ENCODE peak calls at places on chromosomes 1 and 21, in four cellular contexts. One of them, this sample, is unnamed.

GRCh38 chr1:29444782-29445325 is 208.5 kb downstream of the PTPRU start:
- DNase-seq in CD8-positive, alpha-beta T cell: no peak
- DNase-seq in WTC11: no peak
- DNase-seq in colonic mucosa: no peak
- DNase-seq in this sample: no peak

GRCh38 chr1:3515774-3516480 is 61.5 kb downstream of the ARHGEF16 start:
- DNase-seq in colonic mucosa: no peak
- DNase-seq in WTC11: no peak
- DNase-seq in CD8-positive, alpha-beta T cell: no peak
- DNase-seq in this sample: no peak

GRCh38 chr1:3775498-3776230 is 3.1 kb downstream of the SMIM1 start:
- DNase-seq in WTC11: peak
- DNase-seq in CD8-positive, alpha-beta T cell: peak
- DNase-seq in colonic mucosa: peak
- DNase-seq in this sample: peak

GRCh38 chr1:161216945-161217712 is 2.0 kb downstream of the FCER1G start:
- DNase-seq in CD8-positive, alpha-beta T cell: peak
- DNase-seq in WTC11: no peak
- DNase-seq in colonic mucosa: no peak
- DNase-seq in this sample: no peak

GRCh38 chr21:31557421-31557955 is 102.0 kb upstream of the SOD1 start:
- DNase-seq in CD8-positive, alpha-beta T cell: peak
- DNase-seq in colonic mucosa: no peak
- DNase-seq in WTC11: peak
- DNase-seq in this sample: peak

GRCh38 chr1:47991187-47991586 is 6.0 kb downstream of the TRABD2B start:
- DNase-seq in CD8-positive, alpha-beta T cell: no peak
- DNase-seq in colonic mucosa: no peak
- DNase-seq in WTC11: no peak
- DNase-seq in this sample: no peak

GRCh38 chr1:206803221-206803730 is 31.0 kb upstream of the IL10 start:
- DNase-seq in CD8-positive, alpha-beta T cell: peak
- DNase-seq in WTC11: no peak
- DNase-seq in colonic mucosa: peak
- DNase-seq in this sample: no peak

GRCh38 chr1:43270421-43271095 is 775 bp downstream of the TMEM125 start:
- DNase-seq in colonic mucosa: peak
- DNase-seq in CD8-positive, alpha-beta T cell: no peak
- DNase-seq in WTC11: peak
- DNase-seq in this sample: no peak

GRCh38 chr1:13900583-13900982 is 200.6 kb downstream of the PRDM2 start:
- DNase-seq in WTC11: no peak
- DNase-seq in CD8-positive, alpha-beta T cell: no peak
- DNase-seq in colonic mucosa: no peak
- DNase-seq in this sample: no peak

GRCh38 chr1:156242738-156243137 is 754 bp downstream of the BGLAP start:
- DNase-seq in CD8-positive, alpha-beta T cell: no peak
- DNase-seq in colonic mucosa: no peak
- DNase-seq in WTC11: no peak
- DNase-seq in this sample: no peak

GRCh38 chr1:222732216-222733159 is 4.5 kb upstream of the FAM177B start:
- DNase-seq in WTC11: no peak
- DNase-seq in CD8-positive, alpha-beta T cell: no peak
- DNase-seq in colonic mucosa: no peak
- DNase-seq in this sample: no peak

GRCh38 chr1:153633747-153634665 is at the start of gene CHTOP:
- DNase-seq in colonic mucosa: peak
- DNase-seq in CD8-positive, alpha-beta T cell: peak
- DNase-seq in WTC11: peak
- DNase-seq in this sample: peak

GRCh38 chr1:55536466-55536865 is 321.3 kb upstream of the USP24 start:
- DNase-seq in colonic mucosa: no peak
- DNase-seq in WTC11: no peak
- DNase-seq in CD8-positive, alpha-beta T cell: no peak
- DNase-seq in this sample: no peak

GRCh38 chr1:182681516-182681915 is 2.9 kb downstream of the RGS8 start:
- DNase-seq in colonic mucosa: no peak
- DNase-seq in CD8-positive, alpha-beta T cell: no peak
- DNase-seq in WTC11: no peak
- DNase-seq in this sample: no peak

GRCh38 chr1:52549267-52549666 is 3.6 kb downstream of the TUT4 start:
- DNase-seq in colonic mucosa: no peak
- DNase-seq in CD8-positive, alpha-beta T cell: no peak
- DNase-seq in WTC11: no peak
- DNase-seq in this sample: no peak

GRCh38 chr1:94707321-94708298 is 112.5 kb upstream of the SLC44A3 start:
- DNase-seq in colonic mucosa: no peak
- DNase-seq in CD8-positive, alpha-beta T cell: no peak
- DNase-seq in WTC11: no peak
- DNase-seq in this sample: no peak

GRCh38 chr1:45721207-45721606 is 29.2 kb downstream of the IPP start:
- DNase-seq in WTC11: no peak
- DNase-seq in CD8-positive, alpha-beta T cell: no peak
- DNase-seq in colonic mucosa: no peak
- DNase-seq in this sample: no peak

GRCh38 chr21:14119038-14119437 is 91.7 kb downstream of the LIPI start:
- DNase-seq in colonic mucosa: no peak
- DNase-seq in WTC11: no peak
- DNase-seq in CD8-positive, alpha-beta T cell: no peak
- DNase-seq in this sample: no peak

GRCh38 chr1:51175278-51175677 is 60.8 kb upstream of the RNF11 start:
- DNase-seq in colonic mucosa: no peak
- DNase-seq in CD8-positive, alpha-beta T cell: no peak
- DNase-seq in WTC11: no peak
- DNase-seq in this sample: no peak

GRCh38 chr1:56175211-56175610 is 404.2 kb downstream of the PLPP3 start:
- DNase-seq in colonic mucosa: no peak
- DNase-seq in CD8-positive, alpha-beta T cell: no peak
- DNase-seq in WTC11: no peak
- DNase-seq in this sample: no peak

GRCh38 chr1:233520510-233521191 is 93.3 kb upstream of the KCNK1 start:
- DNase-seq in CD8-positive, alpha-beta T cell: no peak
- DNase-seq in WTC11: no peak
- DNase-seq in colonic mucosa: peak
- DNase-seq in this sample: no peak

GRCh38 chr1:204617256-204618147 is 68.0 kb downstream of the LRRN2 start:
- DNase-seq in colonic mucosa: no peak
- DNase-seq in CD8-positive, alpha-beta T cell: no peak
- DNase-seq in WTC11: no peak
- DNase-seq in this sample: no peak

GRCh38 chr1:234599617-234600417 is 10.2 kb downstream of the IRF2BP2 start:
- DNase-seq in colonic mucosa: peak
- DNase-seq in CD8-positive, alpha-beta T cell: peak
- DNase-seq in WTC11: peak
- DNase-seq in this sample: peak

GRCh38 chr1:234478481-234479309 is at the start of gene TARBP1:
- DNase-seq in colonic mucosa: peak
- DNase-seq in CD8-positive, alpha-beta T cell: peak
- DNase-seq in WTC11: peak
- DNase-seq in this sample: peak

GRCh38 chr1:154755858-154756730 is 114.0 kb downstream of the KCNN3 start:
- DNase-seq in colonic mucosa: no peak
- DNase-seq in CD8-positive, alpha-beta T cell: no peak
- DNase-seq in WTC11: no peak
- DNase-seq in this sample: no peak

GRCh38 chr21:14901482-14901958 is 163.3 kb downstream of the NRIP1 start:
- DNase-seq in colonic mucosa: no peak
- DNase-seq in WTC11: no peak
- DNase-seq in CD8-positive, alpha-beta T cell: no peak
- DNase-seq in this sample: no peak

GRCh38 chr1:209850342-209850979 is 22.7 kb downstream of the UTP25 start:
- DNase-seq in WTC11: peak
- DNase-seq in CD8-positive, alpha-beta T cell: no peak
- DNase-seq in colonic mucosa: no peak
- DNase-seq in this sample: peak
- TF ChIP-seq CTCF in WTC11: peak
- TF ChIP-seq CTCF in CD8-positive, alpha-beta T cell: no peak
- TF ChIP-seq CTCF in colonic mucosa: peak
- TF ChIP-seq CTCF in this sample: peak

GRCh38 chr1:167219646-167220536 is 795 bp upstream of the POU2F1 start:
- DNase-seq in WTC11: peak
- DNase-seq in CD8-positive, alpha-beta T cell: peak
- DNase-seq in colonic mucosa: peak
- DNase-seq in this sample: peak
- TF ChIP-seq CTCF in WTC11: no peak
- TF ChIP-seq CTCF in CD8-positive, alpha-beta T cell: no peak
- TF ChIP-seq CTCF in colonic mucosa: no peak
- TF ChIP-seq CTCF in this sample: no peak

GRCh38 chr21:39676054-39676771 is 63.5 kb downstream of the B3GALT5 start:
- DNase-seq in colonic mucosa: no peak
- DNase-seq in CD8-positive, alpha-beta T cell: no peak
- DNase-seq in WTC11: no peak
- DNase-seq in this sample: no peak
- TF ChIP-seq CTCF in colonic mucosa: no peak
- TF ChIP-seq CTCF in CD8-positive, alpha-beta T cell: no peak
- TF ChIP-seq CTCF in WTC11: no peak
- TF ChIP-seq CTCF in this sample: no peak

GRCh38 chr1:58250587-58250948 is 296.0 kb downstream of the OMA1 start:
- DNase-seq in colonic mucosa: no peak
- DNase-seq in CD8-positive, alpha-beta T cell: no peak
- DNase-seq in WTC11: no peak
- DNase-seq in this sample: no peak

GRCh38 chr1:58249729-58250586 is 296.6 kb downstream of the OMA1 start:
- DNase-seq in WTC11: peak
- DNase-seq in colonic mucosa: no peak
- DNase-seq in CD8-positive, alpha-beta T cell: no peak
- DNase-seq in this sample: peak

GRCh38 chr1:58249371-58249728 is 297.2 kb downstream of the OMA1 start:
- DNase-seq in CD8-positive, alpha-beta T cell: no peak
- DNase-seq in WTC11: no peak
- DNase-seq in colonic mucosa: no peak
- DNase-seq in this sample: no peak

GRCh38 chr1:58248067-58248466 is 298.5 kb downstream of the OMA1 start:
- DNase-seq in WTC11: no peak
- DNase-seq in colonic mucosa: no peak
- DNase-seq in CD8-positive, alpha-beta T cell: no peak
- DNase-seq in this sample: no peak

DNA sequence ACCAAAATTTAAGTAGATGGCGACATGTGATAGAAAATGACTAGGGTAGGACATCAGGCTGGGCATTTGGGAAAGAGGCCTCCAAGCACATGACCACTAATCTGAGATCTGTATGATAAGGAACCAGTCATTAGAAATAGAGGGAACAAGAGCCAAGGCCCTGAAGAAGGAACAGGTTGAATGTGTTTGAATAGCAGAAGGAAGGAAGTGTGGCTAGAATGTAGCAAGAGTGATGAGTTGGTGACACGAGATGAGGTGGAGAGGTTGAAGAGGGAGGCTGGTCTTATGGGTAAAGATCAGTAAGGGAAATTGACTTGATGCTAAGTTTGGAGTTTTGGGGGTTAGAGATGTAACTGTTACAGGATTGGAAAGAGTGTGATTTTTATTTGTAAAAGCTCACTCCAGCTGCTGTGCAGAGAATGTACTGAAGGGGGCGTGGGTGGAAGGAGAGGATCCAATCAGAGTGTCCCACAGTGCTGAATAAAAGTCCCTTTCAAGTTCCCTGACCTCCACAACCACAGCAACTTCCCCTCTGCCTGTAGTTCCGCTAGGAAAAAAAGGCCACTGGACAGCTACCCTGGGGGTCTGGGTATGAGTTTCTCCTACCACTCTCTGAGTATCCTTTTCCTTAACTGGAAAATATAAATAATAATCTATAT is 295.0 kb downstream of the OMA1 start:
- DNase-seq in CD8-positive, alpha-beta T cell: no peak
- DNase-seq in colonic mucosa: no peak
- DNase-seq in WTC11: peak
- DNase-seq in this sample: peak
- TF ChIP-seq CTCF in CD8-positive, alpha-beta T cell: no peak
- TF ChIP-seq CTCF in colonic mucosa: no peak
- TF ChIP-seq CTCF in WTC11: peak
- TF ChIP-seq CTCF in this sample: peak

DNA sequence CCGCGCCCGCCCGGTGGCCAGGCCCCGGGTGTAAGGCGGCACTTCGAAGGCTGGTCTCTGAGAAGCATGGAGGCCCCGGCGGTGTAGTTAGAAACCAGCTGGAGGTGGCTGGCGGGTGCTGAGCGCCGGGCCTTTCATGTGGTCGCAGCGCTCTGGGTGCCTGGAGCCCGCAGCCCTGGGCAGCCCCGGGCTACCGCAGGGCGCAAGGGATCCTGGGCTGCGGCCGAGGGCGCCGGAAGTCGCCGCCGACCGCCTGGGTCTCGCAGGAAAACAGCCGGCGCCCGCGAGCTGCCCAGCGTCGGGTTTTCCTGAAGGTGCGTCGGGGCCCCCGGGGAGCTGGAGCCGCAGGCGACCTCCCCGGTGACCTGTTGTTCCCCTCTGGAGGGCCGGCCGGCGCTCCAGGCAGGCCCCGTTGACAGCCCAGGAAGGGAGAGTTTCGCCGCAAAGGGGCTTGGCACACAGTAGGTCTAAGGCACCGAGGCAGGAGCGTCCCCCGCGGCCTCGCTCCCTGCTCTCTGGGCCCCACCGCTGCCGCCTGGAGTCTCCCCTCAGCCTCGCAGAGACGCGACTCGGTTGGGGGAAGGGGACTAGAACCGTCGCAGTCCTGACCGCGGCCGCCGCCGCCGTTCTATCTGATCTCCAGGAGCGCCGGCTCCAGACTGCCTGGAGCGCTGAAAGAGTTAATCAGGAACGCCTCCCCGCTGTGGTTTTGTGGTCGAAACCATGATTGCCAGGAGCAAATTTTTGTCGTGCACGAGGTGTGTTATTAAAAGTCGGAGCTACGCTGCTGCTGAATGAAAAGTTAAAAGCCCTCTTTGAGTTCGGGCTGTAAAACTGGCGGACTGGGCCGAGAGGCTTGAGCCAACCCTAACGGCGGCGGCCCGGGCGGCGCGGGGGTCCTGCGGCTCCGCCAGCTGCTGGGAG is 2.8 kb downstream of the GRHL3 start:
- DNase-seq in CD8-positive, alpha-beta T cell: peak
- DNase-seq in colonic mucosa: peak
- DNase-seq in WTC11: peak
- DNase-seq in this sample: peak
- TF ChIP-seq CTCF in CD8-positive, alpha-beta T cell: no peak
- TF ChIP-seq CTCF in colonic mucosa: no peak
- TF ChIP-seq CTCF in WTC11: no peak
- TF ChIP-seq CTCF in this sample: no peak

This sample was measured in neural crest cell.